ENCODE peak calls at places on chromosomes 6 and 20, in five cellular contexts. K is lower lobe of right lung, X is fibroblast of the conjunctiva, O is erythroblast, U is iPS DF 19.7. B is an unnamed sample.

GRCh38 chr6:35320031-35320410 is 22.3 kb upstream of the PPARD start:
- DNase-seq in X (no peak), K (no peak), U (no peak), O (no peak), B (no peak)

GRCh38 chr6:79717989-79718388 is 86.9 kb downstream of the SH3BGRL2 start:
- DNase-seq in K (no peak), U (no peak), X (no peak), O (no peak), B (no peak)

GRCh38 chr20:52060794-52061714 is 130.5 kb downstream of the ZFP64 start:
- DNase-seq in K (no peak), X (peak), O (no peak), U (peak), B (peak)

GRCh38 chr20:18537651-18538050 is 29.6 kb upstream of the SMIM26 start:
- DNase-seq in O (no peak), X (no peak), U (no peak), K (no peak), B (no peak)

GRCh38 chr6:125099211-125100017 is 54.2 kb upstream of the TPD52L1 start:
- DNase-seq in O (peak), U (no peak), X (peak), K (peak), B (peak)

GRCh38 chr20:54250691-54251090 is 42.8 kb downstream of the PFDN4 start:
- DNase-seq in O (no peak), K (no peak), X (no peak), U (no peak), B (no peak)

GRCh38 chr6:12785301-12785700 is 68.7 kb downstream of the PHACTR1 start:
- DNase-seq in O (no peak), K (no peak), X (no peak), U (no peak), B (no peak)

GRCh38 chr6:3804981-3805380 is 44.2 kb upstream of the FAM50B start:
- DNase-seq in O (no peak), X (no peak), K (no peak), U (no peak), B (no peak)

GRCh38 chr6:3822747-3823445 is 26.3 kb upstream of the FAM50B start:
- DNase-seq in K (no peak), U (no peak), O (no peak), X (no peak), B (no peak)

GRCh38 chr6:3444276-3445088 is 12.4 kb downstream of the SLC22A23 start:
- DNase-seq in K (no peak), U (no peak), X (no peak), O (no peak), B (no peak)

GRCh38 chr6:139853302-139853992 is 479.0 kb upstream of the CITED2 start:
- DNase-seq in O (no peak), X (no peak), K (no peak), U (no peak), B (no peak)

GRCh38 chr6:152093711-152094110 is 286.2 kb downstream of the ESR1 start:
- DNase-seq in O (no peak), X (no peak), U (no peak), K (no peak), B (no peak)

GRCh38 chr6:34468378-34468892 is 2.6 kb downstream of the PACSIN1 start:
- DNase-seq in K (no peak), U (no peak), X (no peak), O (no peak), B (no peak)

GRCh38 chr6:3232017-3232838 is 4.8 kb upstream of the TUBB2B start:
- DNase-seq in X (no peak), U (no peak), O (no peak), K (no peak), B (no peak)

GRCh38 chr6:84597238-84597875 is 167.0 kb downstream of the TBX18 start:
- DNase-seq in U (no peak), O (no peak), X (no peak), K (no peak), B (no peak)

B was measured in iPS DF 6.9.